ENCODE peak calls at places on chromosomes 6 and 20, in four cellular contexts. One of them, this sample, is unnamed.

GRCh38 chr6:101344885-101345284 is 48.6 kb upstream of the GRIK2 start:
- DNase-seq in IMR-90: no peak
- DNase-seq in HFFc6: no peak
- DNase-seq in left lobe of liver: no peak
- DNase-seq in this sample: no peak

GRCh38 chr6:161828355-161828754 is 554.5 kb upstream of the AGPAT4 start:
- DNase-seq in IMR-90: no peak
- DNase-seq in HFFc6: no peak
- DNase-seq in left lobe of liver: no peak
- DNase-seq in this sample: no peak

GRCh38 chr20:49717693-49718092 is 4.0 kb upstream of the B4GALT5 start:
- DNase-seq in IMR-90: peak; percentile 7
- DNase-seq in HFFc6: no peak
- DNase-seq in left lobe of liver: no peak
- DNase-seq in this sample: no peak

GRCh38 chr6:24936641-24937317 is 1.0 kb upstream of the RIPOR2 start:
- DNase-seq in IMR-90: peak; percentile 58
- DNase-seq in HFFc6: no peak
- DNase-seq in left lobe of liver: no peak
- DNase-seq in this sample: peak; percentile 73

GRCh38 chr20:21046413-21047070 is 59.6 kb downstream of the LINC00237 start:
- DNase-seq in IMR-90: no peak
- DNase-seq in HFFc6: no peak
- DNase-seq in left lobe of liver: no peak
- DNase-seq in this sample: no peak

GRCh38 chr6:107607109-107607508 is 117.2 kb downstream of the SOBP start:
- DNase-seq in IMR-90: no peak
- DNase-seq in HFFc6: no peak
- DNase-seq in left lobe of liver: no peak
- DNase-seq in this sample: no peak

GRCh38 chr6:143821359-143821758 is 21.8 kb upstream of the LTV1 start:
- DNase-seq in IMR-90: no peak
- DNase-seq in HFFc6: no peak
- DNase-seq in left lobe of liver: no peak
- DNase-seq in this sample: no peak

GRCh38 chr6:63675138-63675537 is 39.5 kb downstream of the PHF3 start:
- DNase-seq in IMR-90: no peak
- DNase-seq in HFFc6: no peak
- DNase-seq in left lobe of liver: no peak
- DNase-seq in this sample: no peak

GRCh38 chr6:43273707-43274106 is 24.4 kb upstream of the SLC22A7 start:
- DNase-seq in IMR-90: no peak
- DNase-seq in HFFc6: no peak
- DNase-seq in left lobe of liver: no peak
- DNase-seq in this sample: no peak

GRCh38 chr6:143692696-143693095 is 14.9 kb downstream of the PHACTR2 start:
- DNase-seq in IMR-90: no peak
- DNase-seq in HFFc6: no peak
- DNase-seq in left lobe of liver: no peak
- DNase-seq in this sample: no peak

GRCh38 chr6:52499681-52500239 is 77.1 kb downstream of the TRAM2 start:
- DNase-seq in IMR-90: no peak
- DNase-seq in HFFc6: no peak
- DNase-seq in left lobe of liver: no peak
- DNase-seq in this sample: peak; percentile 47

GRCh38 chr6:44034391-44034861 is 92.8 kb downstream of the MRPL14 start:
- DNase-seq in IMR-90: no peak
- DNase-seq in HFFc6: no peak
- DNase-seq in left lobe of liver: no peak
- DNase-seq in this sample: no peak

GRCh38 chr6:28543671-28544131 is 18.0 kb downstream of the GPX5 start:
- DNase-seq in IMR-90: no peak
- DNase-seq in HFFc6: no peak
- DNase-seq in left lobe of liver: no peak
- DNase-seq in this sample: peak; percentile 50

GRCh38 chr6:14309516-14309915 is 191.9 kb downstream of the CD83 start:
- DNase-seq in IMR-90: no peak
- DNase-seq in HFFc6: no peak
- DNase-seq in left lobe of liver: no peak
- DNase-seq in this sample: no peak

GRCh38 chr6:27545271-27546046 is 72.6 kb upstream of the ZNF184 start:
- DNase-seq in IMR-90: peak; percentile 76
- DNase-seq in HFFc6: peak; percentile 90
- DNase-seq in left lobe of liver: no peak
- DNase-seq in this sample: no peak

GRCh38 chr20:1618479-1618878 is 1.3 kb downstream of the SIRPB1 start:
- DNase-seq in IMR-90: peak; percentile 0
- DNase-seq in HFFc6: no peak
- DNase-seq in left lobe of liver: no peak
- DNase-seq in this sample: no peak

GRCh38 chr20:46215913-46216707 is 92.2 kb downstream of the CDH22 start:
- DNase-seq in IMR-90: peak; percentile 28
- DNase-seq in HFFc6: peak; percentile 36
- DNase-seq in left lobe of liver: no peak
- DNase-seq in this sample: no peak

GRCh38 chr6:129671442-129672344 is 38.3 kb downstream of the ARHGAP18 start:
- DNase-seq in IMR-90: no peak
- DNase-seq in HFFc6: no peak
- DNase-seq in left lobe of liver: no peak
- DNase-seq in this sample: peak; percentile 87

GRCh38 chr6:77740380-77740779 is 87.5 kb downstream of the MEI4 start:
- DNase-seq in IMR-90: peak; percentile 8
- DNase-seq in HFFc6: peak; percentile 9
- DNase-seq in left lobe of liver: no peak
- DNase-seq in this sample: peak; percentile 61

GRCh38 chr6:68473433-68474210 is 161.5 kb upstream of the ADGRB3 start:
- DNase-seq in IMR-90: no peak
- DNase-seq in HFFc6: no peak
- DNase-seq in left lobe of liver: no peak
- DNase-seq in this sample: no peak

GRCh38 chr6:156963712-156964700 is 186.8 kb downstream of the ARID1B start:
- DNase-seq in IMR-90: peak; percentile 63
- DNase-seq in HFFc6: peak; percentile 51
- DNase-seq in left lobe of liver: peak; percentile 69
- DNase-seq in this sample: peak; percentile 59

GRCh38 chr6:108844632-108845031 is 3.6 kb upstream of the ARMC2 start:
- DNase-seq in IMR-90: no peak
- DNase-seq in HFFc6: no peak
- DNase-seq in left lobe of liver: no peak
- DNase-seq in this sample: no peak

GRCh38 chr20:21202284-21202683 is 76.4 kb downstream of the KIZ start:
- DNase-seq in IMR-90: peak; percentile 43
- DNase-seq in HFFc6: no peak
- DNase-seq in left lobe of liver: no peak
- DNase-seq in this sample: no peak

GRCh38 chr6:25346064-25346463 is 66.9 kb downstream of the CARMIL1 start:
- DNase-seq in IMR-90: no peak
- DNase-seq in HFFc6: no peak
- DNase-seq in left lobe of liver: no peak
- DNase-seq in this sample: no peak

This sample was measured in Karpas-422.